ENCODE peak calls at places on chromosomes 7 and 10, in nine cellular contexts. Y, I, B, X, K, W, N, V and S are unnamed samples.

GRCh38 chr7:158517072-158517471 is 70.6 kb downstream of the PTPRN2 start:
- DNase-seq in Y (no peak), I (no peak), B (no peak), X (no peak), K (no peak), W (no peak), N (no peak), V (no peak), S (no peak)

GRCh38 chr10:124420254-124420653 is 1.5 kb upstream of the OAT start:
- DNase-seq in Y (no peak), I (no peak), B (no peak), X (no peak), K (no peak), W (no peak), N (no peak), V (no peak), S (no peak)

GRCh38 chr10:68086910-68087309 is 11.8 kb upstream of the HERC4 start:
- DNase-seq in Y (no peak), I (no peak), B (no peak), X (no peak), K (no peak), W (no peak), N (no peak), V (no peak), S (no peak)

GRCh38 chr10:62450905-62451605 is 76.9 kb downstream of the ZNF365 start:
- DNase-seq in Y (no peak), I (no peak), B (no peak), X (no peak), K (no peak), W (no peak), N (no peak), V (no peak), S (no peak)

GRCh38 chr7:151400626-151401315 is 9.1 kb downstream of the WDR86 start:
- DNase-seq in Y (no peak), I (no peak), B (no peak), X (no peak), K (no peak), W (no peak), N (peak), V (peak), S (no peak)

GRCh38 chr10:44628921-44629320 is 244.0 kb upstream of the CXCL12 start:
- DNase-seq in Y (no peak), I (peak), B (no peak), X (no peak), K (peak), W (peak), N (peak), V (no peak), S (peak)

GRCh38 chr7:153902857-153903256 is 149.3 kb upstream of the DPP6 start:
- DNase-seq in Y (no peak), I (no peak), B (no peak), X (no peak), K (no peak), W (no peak), N (no peak), V (no peak), S (no peak)

GRCh38 chr7:105367458-105367857 is 21.3 kb downstream of the SRPK2 start:
- DNase-seq in Y (no peak), I (no peak), B (no peak), X (no peak), K (no peak), W (no peak), N (no peak), V (no peak), S (no peak)

GRCh38 chr10:114638874-114639625 is 19.0 kb downstream of the ABLIM1 start:
- DNase-seq in Y (no peak), I (peak), B (no peak), X (peak), K (peak), W (peak), N (peak), V (peak), S (peak)

GRCh38 chr7:37116043-37116701 is 332.5 kb downstream of the ELMO1 start:
- DNase-seq in Y (no peak), I (no peak), B (no peak), X (no peak), K (no peak), W (no peak), N (no peak), V (no peak), S (no peak)

GRCh38 chr7:131803861-131804260 is 247.4 kb upstream of the PODXL start:
- DNase-seq in Y (no peak), I (no peak), B (no peak), X (no peak), K (no peak), W (no peak), N (no peak), V (no peak), S (no peak)